ENCODE peak calls at places on chromosomes 3 and 15, in eight cellular contexts. One of them, this sample, is unnamed.

GRCh38 chr15:91655891-91656290 is 197.6 kb upstream of the SLCO3A1 start:
- DNase-seq in AG09319: no peak
- DNase-seq in NCI-H1105 treated with DMSO at 0.1 percent for 48 hours: no peak
- DNase-seq in amniotic stem cell: no peak
- DNase-seq in SHP77 treated with DMSO at 0.1 percent for 48 hours: no peak
- DNase-seq in EL: no peak
- DNase-seq in pulmonary artery endothelial cell: no peak
- DNase-seq in T1000: no peak
- DNase-seq in this sample: no peak

GRCh38 chr3:12350151-12350813 is 61.4 kb downstream of the PPARG start:
- DNase-seq in AG09319: no peak
- DNase-seq in NCI-H1105 treated with DMSO at 0.1 percent for 48 hours: no peak
- DNase-seq in amniotic stem cell: no peak
- DNase-seq in SHP77 treated with DMSO at 0.1 percent for 48 hours: no peak
- DNase-seq in EL: no peak
- DNase-seq in pulmonary artery endothelial cell: peak
- DNase-seq in T1000: no peak
- DNase-seq in this sample: peak

GRCh38 chr15:73052679-73053397 is 575 bp downstream of the NEO1 start:
- DNase-seq in AG09319: no peak
- DNase-seq in NCI-H1105 treated with DMSO at 0.1 percent for 48 hours: peak
- DNase-seq in amniotic stem cell: no peak
- DNase-seq in SHP77 treated with DMSO at 0.1 percent for 48 hours: peak
- DNase-seq in EL: peak
- DNase-seq in pulmonary artery endothelial cell: no peak
- DNase-seq in T1000: peak
- DNase-seq in this sample: peak

GRCh38 chr3:167151671-167152070 is 228.4 kb downstream of the ZBBX start:
- DNase-seq in AG09319: no peak
- DNase-seq in NCI-H1105 treated with DMSO at 0.1 percent for 48 hours: peak
- DNase-seq in amniotic stem cell: no peak
- DNase-seq in SHP77 treated with DMSO at 0.1 percent for 48 hours: no peak
- DNase-seq in EL: no peak
- DNase-seq in pulmonary artery endothelial cell: no peak
- DNase-seq in T1000: no peak
- DNase-seq in this sample: no peak

GRCh38 chr3:120450914-120451669 is at the start of gene FSTL1:
- DNase-seq in AG09319: no peak
- DNase-seq in NCI-H1105 treated with DMSO at 0.1 percent for 48 hours: no peak
- DNase-seq in amniotic stem cell: no peak
- DNase-seq in SHP77 treated with DMSO at 0.1 percent for 48 hours: no peak
- DNase-seq in EL: peak
- DNase-seq in pulmonary artery endothelial cell: no peak
- DNase-seq in T1000: peak
- DNase-seq in this sample: no peak

GRCh38 chr15:34855893-34856292 is 60.5 kb upstream of the ACTC1 start:
- DNase-seq in AG09319: no peak
- DNase-seq in NCI-H1105 treated with DMSO at 0.1 percent for 48 hours: no peak
- DNase-seq in amniotic stem cell: no peak
- DNase-seq in SHP77 treated with DMSO at 0.1 percent for 48 hours: no peak
- DNase-seq in EL: peak
- DNase-seq in pulmonary artery endothelial cell: no peak
- DNase-seq in T1000: peak
- DNase-seq in this sample: peak

GRCh38 chr3:147120029-147120428 is 286.3 kb downstream of the ZIC4 start:
- DNase-seq in AG09319: no peak
- DNase-seq in NCI-H1105 treated with DMSO at 0.1 percent for 48 hours: peak
- DNase-seq in amniotic stem cell: peak
- DNase-seq in SHP77 treated with DMSO at 0.1 percent for 48 hours: peak
- DNase-seq in EL: peak
- DNase-seq in pulmonary artery endothelial cell: no peak
- DNase-seq in T1000: no peak
- DNase-seq in this sample: peak

GRCh38 chr15:90819390-90819789 is 49.0 kb upstream of the FURIN start:
- DNase-seq in AG09319: no peak
- DNase-seq in NCI-H1105 treated with DMSO at 0.1 percent for 48 hours: no peak
- DNase-seq in amniotic stem cell: no peak
- DNase-seq in SHP77 treated with DMSO at 0.1 percent for 48 hours: no peak
- DNase-seq in EL: no peak
- DNase-seq in pulmonary artery endothelial cell: no peak
- DNase-seq in T1000: no peak
- DNase-seq in this sample: no peak

GRCh38 chr15:78149805-78150751 is 916 bp downstream of the IDH3A start:
- DNase-seq in AG09319: no peak
- DNase-seq in NCI-H1105 treated with DMSO at 0.1 percent for 48 hours: peak
- DNase-seq in amniotic stem cell: no peak
- DNase-seq in SHP77 treated with DMSO at 0.1 percent for 48 hours: peak
- DNase-seq in EL: peak
- DNase-seq in pulmonary artery endothelial cell: no peak
- DNase-seq in T1000: no peak
- DNase-seq in this sample: no peak

GRCh38 chr15:68364028-68364659 is 67.8 kb downstream of the ITGA11 start:
- DNase-seq in AG09319: no peak
- DNase-seq in NCI-H1105 treated with DMSO at 0.1 percent for 48 hours: no peak
- DNase-seq in amniotic stem cell: no peak
- DNase-seq in SHP77 treated with DMSO at 0.1 percent for 48 hours: no peak
- DNase-seq in EL: no peak
- DNase-seq in pulmonary artery endothelial cell: no peak
- DNase-seq in T1000: no peak
- DNase-seq in this sample: no peak

GRCh38 chr3:130377960-130378676 is 32.6 kb downstream of the COL6A5 start:
- DNase-seq in AG09319: no peak
- DNase-seq in NCI-H1105 treated with DMSO at 0.1 percent for 48 hours: no peak
- DNase-seq in amniotic stem cell: no peak
- DNase-seq in SHP77 treated with DMSO at 0.1 percent for 48 hours: no peak
- DNase-seq in EL: no peak
- DNase-seq in pulmonary artery endothelial cell: no peak
- DNase-seq in T1000: no peak
- DNase-seq in this sample: no peak

GRCh38 chr15:80275946-80276345 is 23.9 kb upstream of the CTXND1 start:
- DNase-seq in AG09319: no peak
- DNase-seq in NCI-H1105 treated with DMSO at 0.1 percent for 48 hours: no peak
- DNase-seq in amniotic stem cell: no peak
- DNase-seq in SHP77 treated with DMSO at 0.1 percent for 48 hours: no peak
- DNase-seq in EL: peak
- DNase-seq in pulmonary artery endothelial cell: no peak
- DNase-seq in T1000: no peak
- DNase-seq in this sample: no peak

GRCh38 chr15:49964071-49964470 is 155.0 kb downstream of the ATP8B4 start:
- DNase-seq in AG09319: no peak
- DNase-seq in NCI-H1105 treated with DMSO at 0.1 percent for 48 hours: no peak
- DNase-seq in amniotic stem cell: no peak
- DNase-seq in SHP77 treated with DMSO at 0.1 percent for 48 hours: no peak
- DNase-seq in EL: no peak
- DNase-seq in pulmonary artery endothelial cell: no peak
- DNase-seq in T1000: no peak
- DNase-seq in this sample: no peak

GRCh38 chr3:42655980-42656679 is 2.6 kb downstream of the ZBTB47 start:
- DNase-seq in AG09319: no peak
- DNase-seq in NCI-H1105 treated with DMSO at 0.1 percent for 48 hours: no peak
- DNase-seq in amniotic stem cell: no peak
- DNase-seq in SHP77 treated with DMSO at 0.1 percent for 48 hours: no peak
- DNase-seq in EL: peak
- DNase-seq in pulmonary artery endothelial cell: no peak
- DNase-seq in T1000: no peak
- DNase-seq in this sample: peak